ENCODE peak calls at places on chromosomes 13 and 19, in eight cellular contexts. N is lower leg skin; U is activated T-helper 2 cell treated with anti-CD3 and anti-CD28 coated beads, Interferon-gamma antibody, Interleukin-2, Interleukin-4, amounts not matched to agents 10 μg/mL and 5 μg/mL and 100 μg/mL, durations not matched to agents 14 hours and 24 hours and 36 hours; B is germinal center; Z is Caki2; G is activated CD8-positive, alpha-beta T cell treated with anti-CD3 and anti-CD28 coated beads, Interleukin-2, amount 10 ng/mL, durations not matched to agents 7 days and 5 days; K is WTC11; T is aorta. H is an unnamed sample.

GRCh38 chr13:113621046-113621445 is 36.5 kb downstream of the TFDP1 start:
- DNase-seq in N (no peak), U (no peak), B (no peak), Z (no peak), G (no peak), K (peak), T (peak), H (no peak)

GRCh38 chr13:99398071-99398470 is 90.9 kb upstream of the GPR183 start:
- DNase-seq in N (peak), U (no peak), B (no peak), Z (no peak), G (no peak), K (no peak), T (no peak), H (no peak)

GRCh38 chr13:39776439-39776838 is 121.0 kb downstream of the COG6 start:
- DNase-seq in N (no peak), U (no peak), B (no peak), Z (no peak), G (no peak), K (no peak), T (no peak), H (peak)

GRCh38 chr19:48571378-48572162 is 19.6 kb downstream of the SULT2B1 start:
- DNase-seq in N (no peak), U (no peak), B (no peak), Z (peak), G (no peak), K (no peak), T (no peak), H (no peak)

GRCh38 chr13:27442071-27442647 is 8.2 kb downstream of the MTIF3 start:
- DNase-seq in N (no peak), U (no peak), B (no peak), Z (peak), G (no peak), K (no peak), T (no peak), H (no peak)

GRCh38 chr19:369876-370275 is 25.3 kb upstream of the MIER2 start:
- DNase-seq in N (peak), U (no peak), B (no peak), Z (no peak), G (no peak), K (no peak), T (peak), H (no peak)

GRCh38 chr13:24212674-24213073 is 52.2 kb downstream of the SPATA13 start:
- DNase-seq in N (no peak), U (no peak), B (no peak), Z (no peak), G (no peak), K (no peak), T (no peak), H (no peak)

GRCh38 chr19:12782424-12783225 is 7.3 kb upstream of the HOOK2 start:
- DNase-seq in N (peak), U (peak), B (peak), Z (peak), G (peak), K (peak), T (peak), H (peak)

GRCh38 chr13:21124853-21125252 is 51.5 kb downstream of the SKA3 start:
- DNase-seq in N (peak), U (no peak), B (no peak), Z (peak), G (no peak), K (no peak), T (no peak), H (peak)

GRCh38 chr13:60335531-60335930 is 61.5 kb upstream of the TDRD3 start:
- DNase-seq in N (no peak), U (no peak), B (no peak), Z (no peak), G (no peak), K (no peak), T (no peak), H (peak)

GRCh38 chr13:84098273-84098672 is 216.0 kb upstream of the SLITRK1 start:
- DNase-seq in N (no peak), U (no peak), B (no peak), Z (no peak), G (no peak), K (no peak), T (no peak), H (no peak)

GRCh38 chr19:15225797-15226196 is 6.5 kb downstream of the EPHX3 start:
- DNase-seq in N (no peak), U (no peak), B (no peak), Z (no peak), G (no peak), K (no peak), T (no peak), H (no peak)

GRCh38 chr13:83881917-83882625 is at the start of gene SLITRK1:
- DNase-seq in N (peak), U (no peak), B (no peak), Z (peak), G (peak), K (peak), T (peak), H (peak)

GRCh38 chr13:111964411-111965035 is 102.4 kb upstream of the SOX1 start:
- DNase-seq in N (peak), U (no peak), B (no peak), Z (no peak), G (no peak), K (no peak), T (no peak), H (no peak)

GRCh38 chr13:39556856-39557255 is 46.1 kb downstream of the LHFPL6 start:
- DNase-seq in N (no peak), U (no peak), B (no peak), Z (no peak), G (no peak), K (no peak), T (no peak), H (no peak)

GRCh38 chr13:46797468-46798237 is 692 bp upstream of the ESD start:
- DNase-seq in N (no peak), U (no peak), B (no peak), Z (no peak), G (no peak), K (no peak), T (no peak), H (no peak)

GRCh38 chr19:52679598-52679997 is 41.4 kb upstream of the ZNF83 start:
- DNase-seq in N (peak), U (no peak), B (no peak), Z (no peak), G (no peak), K (no peak), T (no peak), H (no peak)

GRCh38 chr19:17751103-17751911 is at the start of gene FCHO1:
- DNase-seq in N (no peak), U (peak), B (peak), Z (no peak), G (peak), K (no peak), T (peak), H (no peak)

GRCh38 chr19:28582807-28583206 is 630.1 kb downstream of the UQCRFS1 start:
- DNase-seq in N (no peak), U (no peak), B (no peak), Z (no peak), G (no peak), K (no peak), T (no peak), H (no peak)

H was measured in EL.